ENCODE peak calls at places on chromosomes 2 and 18, in ten cellular contexts. One of them, this sample, is unnamed. For H3K4me1, the result is how much of the 10 kb centered on the place peaks cover.

GRCh38 chr2:32805104-32806095 is 141.4 kb upstream of the LTBP1 start:
- DNase-seq in A549: peak
- DNase-seq in SJSA1: no peak
- DNase-seq in spleen: no peak
- DNase-seq in transverse colon: no peak
- DNase-seq in GM23248: peak
- DNase-seq in mammary epithelial cell: peak
- DNase-seq in small intestine: peak
- DNase-seq in K562: no peak
- DNase-seq in astrocyte: peak
- DNase-seq in this sample: no peak

GRCh38 chr18:45441110-45441842 is 174.0 kb upstream of the SLC14A2 start:
- DNase-seq in A549: no peak
- DNase-seq in SJSA1: no peak
- DNase-seq in spleen: no peak
- DNase-seq in transverse colon: no peak
- DNase-seq in GM23248: peak
- DNase-seq in mammary epithelial cell: peak
- DNase-seq in small intestine: peak
- DNase-seq in K562: peak
- DNase-seq in astrocyte: no peak
- DNase-seq in this sample: no peak

GRCh38 chr2:134917219-134917957 is 1.2 kb upstream of the CCNT2 start:
- DNase-seq in A549: peak
- DNase-seq in SJSA1: no peak
- DNase-seq in spleen: peak
- DNase-seq in transverse colon: peak
- DNase-seq in GM23248: no peak
- DNase-seq in mammary epithelial cell: no peak
- DNase-seq in small intestine: no peak
- DNase-seq in K562: no peak
- DNase-seq in astrocyte: no peak
- DNase-seq in this sample: no peak

GRCh38 chr2:9252002-9252357 is 45.4 kb downstream of the ASAP2 start:
- DNase-seq in A549: peak
- DNase-seq in SJSA1: no peak
- DNase-seq in spleen: no peak
- DNase-seq in transverse colon: no peak
- DNase-seq in GM23248: no peak
- DNase-seq in mammary epithelial cell: no peak
- DNase-seq in small intestine: no peak
- DNase-seq in K562: no peak
- DNase-seq in astrocyte: no peak
- DNase-seq in this sample: no peak

GRCh38 chr2:237298323-237299118 is 115.4 kb downstream of the COL6A3 start:
- DNase-seq in A549: peak
- DNase-seq in SJSA1: no peak
- DNase-seq in spleen: no peak
- DNase-seq in transverse colon: no peak
- DNase-seq in GM23248: peak
- DNase-seq in mammary epithelial cell: peak
- DNase-seq in small intestine: peak
- DNase-seq in K562: no peak
- DNase-seq in astrocyte: peak
- DNase-seq in this sample: no peak

GRCh38 chr2:138359532-138359931 is 142.0 kb upstream of the SPOPL start:
- DNase-seq in A549: no peak
- DNase-seq in SJSA1: no peak
- DNase-seq in spleen: no peak
- DNase-seq in transverse colon: no peak
- DNase-seq in GM23248: no peak
- DNase-seq in mammary epithelial cell: no peak
- DNase-seq in small intestine: no peak
- DNase-seq in K562: no peak
- DNase-seq in astrocyte: no peak
- DNase-seq in this sample: no peak

GRCh38 chr2:37688771-37689468 is 17.5 kb upstream of the CDC42EP3 start:
- DNase-seq in A549: peak
- DNase-seq in SJSA1: peak
- DNase-seq in spleen: no peak
- DNase-seq in transverse colon: no peak
- DNase-seq in GM23248: no peak
- DNase-seq in mammary epithelial cell: peak
- DNase-seq in small intestine: no peak
- DNase-seq in K562: no peak
- DNase-seq in astrocyte: peak
- DNase-seq in this sample: peak

GRCh38 chr18:54023471-54023870 is 201.0 kb downstream of the MBD2 start:
- DNase-seq in A549: no peak
- DNase-seq in SJSA1: peak
- DNase-seq in spleen: no peak
- DNase-seq in transverse colon: no peak
- DNase-seq in GM23248: peak
- DNase-seq in mammary epithelial cell: peak
- DNase-seq in small intestine: peak
- DNase-seq in K562: no peak
- DNase-seq in astrocyte: peak
- DNase-seq in this sample: no peak

GRCh38 chr2:165646321-165646801 is 147.7 kb downstream of the GALNT3 start:
- DNase-seq in A549: no peak
- DNase-seq in SJSA1: no peak
- DNase-seq in spleen: no peak
- DNase-seq in transverse colon: no peak
- DNase-seq in GM23248: peak
- DNase-seq in mammary epithelial cell: no peak
- DNase-seq in small intestine: no peak
- DNase-seq in K562: no peak
- DNase-seq in astrocyte: no peak
- DNase-seq in this sample: no peak

GRCh38 chr2:529425-529824 is 147.8 kb downstream of the TMEM18 start:
- DNase-seq in A549: peak
- DNase-seq in SJSA1: no peak
- DNase-seq in spleen: no peak
- DNase-seq in transverse colon: no peak
- DNase-seq in GM23248: peak
- DNase-seq in mammary epithelial cell: no peak
- DNase-seq in small intestine: peak
- DNase-seq in K562: no peak
- DNase-seq in astrocyte: no peak
- DNase-seq in this sample: peak

GRCh38 chr2:204871246-204871953 is 326.1 kb downstream of the PARD3B start:
- DNase-seq in A549: peak
- DNase-seq in SJSA1: no peak
- DNase-seq in spleen: no peak
- DNase-seq in transverse colon: no peak
- DNase-seq in GM23248: peak
- DNase-seq in mammary epithelial cell: peak
- DNase-seq in small intestine: peak
- DNase-seq in K562: no peak
- DNase-seq in astrocyte: peak
- DNase-seq in this sample: peak

GRCh38 chr2:235960716-235961640 is 207.2 kb downstream of the GBX2 start:
- DNase-seq in A549: no peak
- DNase-seq in SJSA1: no peak
- DNase-seq in spleen: peak
- DNase-seq in transverse colon: no peak
- DNase-seq in GM23248: no peak
- DNase-seq in mammary epithelial cell: no peak
- DNase-seq in small intestine: no peak
- DNase-seq in K562: no peak
- DNase-seq in astrocyte: no peak
- DNase-seq in this sample: no peak

GRCh38 chr2:20223345-20224190 is 1.4 kb downstream of the SDC1 start:
- DNase-seq in A549: peak
- DNase-seq in SJSA1: peak
- DNase-seq in spleen: peak
- DNase-seq in transverse colon: no peak
- DNase-seq in GM23248: peak
- DNase-seq in mammary epithelial cell: no peak
- DNase-seq in small intestine: no peak
- DNase-seq in K562: peak
- DNase-seq in astrocyte: peak
- DNase-seq in this sample: no peak

GRCh38 chr2:186780701-186781316 is 68.2 kb downstream of the ZSWIM2 start:
- DNase-seq in A549: peak
- DNase-seq in SJSA1: no peak
- DNase-seq in spleen: no peak
- DNase-seq in transverse colon: no peak
- DNase-seq in GM23248: peak
- DNase-seq in mammary epithelial cell: peak
- DNase-seq in small intestine: no peak
- DNase-seq in K562: no peak
- DNase-seq in astrocyte: peak
- DNase-seq in this sample: no peak

GRCh38 chr2:119759451-119760236 is at the start of gene PTPN4:
- DNase-seq in A549: peak
- DNase-seq in SJSA1: peak
- DNase-seq in spleen: peak
- DNase-seq in transverse colon: peak
- DNase-seq in GM23248: peak
- DNase-seq in mammary epithelial cell: peak
- DNase-seq in small intestine: peak
- DNase-seq in K562: peak
- DNase-seq in astrocyte: peak
- DNase-seq in this sample: peak

GRCh38 chr18:7575465-7576026 is 8.4 kb downstream of the PTPRM start:
- DNase-seq in A549: peak
- DNase-seq in SJSA1: no peak
- DNase-seq in spleen: no peak
- DNase-seq in transverse colon: no peak
- DNase-seq in GM23248: peak
- DNase-seq in mammary epithelial cell: peak
- DNase-seq in small intestine: no peak
- DNase-seq in K562: no peak
- DNase-seq in astrocyte: peak
- DNase-seq in this sample: no peak

GRCh38 chr2:42958036-42958370 is 165.6 kb upstream of the HAAO start:
- DNase-seq in A549: no peak
- DNase-seq in SJSA1: no peak
- DNase-seq in spleen: no peak
- DNase-seq in transverse colon: no peak
- DNase-seq in GM23248: no peak
- DNase-seq in mammary epithelial cell: no peak
- DNase-seq in small intestine: no peak
- DNase-seq in K562: no peak
- DNase-seq in astrocyte: no peak
- DNase-seq in this sample: no peak

GRCh38 chr2:105761931-105762515 is 17.3 kb downstream of the NCK2 start:
- DNase-seq in A549: no peak
- DNase-seq in SJSA1: no peak
- DNase-seq in spleen: no peak
- DNase-seq in transverse colon: no peak
- DNase-seq in GM23248: no peak
- DNase-seq in mammary epithelial cell: no peak
- DNase-seq in small intestine: no peak
- DNase-seq in K562: no peak
- DNase-seq in astrocyte: peak
- DNase-seq in this sample: no peak

GRCh38 chr18:59509477-59510173 is 150.6 kb upstream of the LMAN1 start:
- DNase-seq in A549: no peak
- DNase-seq in SJSA1: no peak
- DNase-seq in spleen: no peak
- DNase-seq in transverse colon: peak
- DNase-seq in GM23248: no peak
- DNase-seq in mammary epithelial cell: no peak
- DNase-seq in small intestine: no peak
- DNase-seq in K562: no peak
- DNase-seq in astrocyte: no peak
- DNase-seq in this sample: no peak
- H3K4me1 ChIP-seq in A549: under half
- H3K4me1 ChIP-seq in SJSA1: under half
- H3K4me1 ChIP-seq in spleen: under half
- H3K4me1 ChIP-seq in transverse colon: under half
- H3K4me1 ChIP-seq in GM23248: under half
- H3K4me1 ChIP-seq in mammary epithelial cell: under half
- H3K4me1 ChIP-seq in small intestine: under half
- H3K4me1 ChIP-seq in K562: under half
- H3K4me1 ChIP-seq in astrocyte: under half
- H3K4me1 ChIP-seq in this sample: under half

DNA sequence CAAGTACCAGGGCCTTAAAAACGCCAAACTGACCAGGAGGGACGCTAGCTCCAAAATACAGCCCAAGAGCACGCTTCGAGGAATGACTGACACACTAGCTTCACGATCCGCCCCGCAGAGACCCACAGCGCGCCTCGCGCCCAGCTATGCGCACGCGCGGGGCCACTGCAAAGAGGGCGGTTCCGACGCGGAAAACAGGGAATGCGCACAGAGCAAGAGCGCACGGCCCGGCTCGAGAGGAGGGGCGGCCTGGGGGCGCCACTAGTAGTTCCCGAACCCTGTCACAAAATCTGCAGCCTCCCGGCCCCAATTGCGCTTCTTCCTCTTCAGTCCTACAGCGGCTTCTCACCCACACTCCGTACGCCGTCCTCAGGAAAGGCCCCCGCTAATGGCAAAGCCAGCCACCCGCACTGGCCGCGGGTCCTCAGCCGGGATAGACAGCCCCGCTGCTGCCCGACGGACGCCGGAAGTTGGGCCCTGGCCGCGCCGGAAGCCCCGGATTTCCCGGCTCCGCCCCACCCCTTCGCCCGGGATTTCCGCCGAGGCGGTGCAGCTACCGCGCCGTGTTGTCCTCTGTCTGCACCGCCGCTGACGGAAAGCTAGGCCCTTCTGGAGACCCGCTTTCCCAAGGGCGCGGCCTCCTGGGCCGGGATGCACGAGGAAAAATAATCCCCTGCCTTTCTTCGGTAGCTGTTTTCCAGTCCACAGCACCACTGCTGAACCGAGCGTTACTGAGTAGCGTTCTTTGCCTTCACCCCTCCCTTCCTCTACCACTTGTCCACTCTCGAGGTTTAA is at the start of gene HDHD2:
- DNase-seq in A549: peak
- DNase-seq in SJSA1: peak
- DNase-seq in spleen: peak
- DNase-seq in transverse colon: peak
- DNase-seq in GM23248: peak
- DNase-seq in mammary epithelial cell: peak
- DNase-seq in small intestine: peak
- DNase-seq in K562: peak
- DNase-seq in astrocyte: peak
- DNase-seq in this sample: peak
- H3K4me3 ChIP-seq in A549: peak
- H3K4me3 ChIP-seq in SJSA1: peak
- H3K4me3 ChIP-seq in spleen: peak
- H3K4me3 ChIP-seq in transverse colon: peak
- H3K4me3 ChIP-seq in GM23248: peak
- H3K4me3 ChIP-seq in mammary epithelial cell: peak
- H3K4me3 ChIP-seq in small intestine: peak
- H3K4me3 ChIP-seq in K562: peak
- H3K4me3 ChIP-seq in astrocyte: peak
- H3K4me3 ChIP-seq in this sample: peak

GRCh38 chr18:48943736-48944527 is 6.8 kb downstream of the SMAD7 start:
- DNase-seq in A549: no peak
- DNase-seq in SJSA1: no peak
- DNase-seq in spleen: no peak
- DNase-seq in transverse colon: peak
- DNase-seq in GM23248: peak
- DNase-seq in mammary epithelial cell: no peak
- DNase-seq in small intestine: no peak
- DNase-seq in K562: no peak
- DNase-seq in astrocyte: no peak
- DNase-seq in this sample: no peak
- H3K27ac ChIP-seq in A549: peak
- H3K27ac ChIP-seq in SJSA1: no peak
- H3K27ac ChIP-seq in spleen: peak
- H3K27ac ChIP-seq in transverse colon: peak
- H3K27ac ChIP-seq in GM23248: peak
- H3K27ac ChIP-seq in mammary epithelial cell: peak
- H3K27ac ChIP-seq in small intestine: peak
- H3K27ac ChIP-seq in K562: no peak
- H3K27ac ChIP-seq in astrocyte: peak
- H3K27ac ChIP-seq in this sample: peak

GRCh38 chr2:152874955-152875354 is 156.5 kb downstream of the ARL6IP6 start:
- DNase-seq in A549: peak
- DNase-seq in SJSA1: no peak
- DNase-seq in spleen: no peak
- DNase-seq in transverse colon: no peak
- DNase-seq in GM23248: peak
- DNase-seq in mammary epithelial cell: peak
- DNase-seq in small intestine: no peak
- DNase-seq in K562: no peak
- DNase-seq in astrocyte: peak
- DNase-seq in this sample: no peak
- H3K4me1 ChIP-seq in A549: under half
- H3K4me1 ChIP-seq in SJSA1: under half
- H3K4me1 ChIP-seq in spleen: under half
- H3K4me1 ChIP-seq in transverse colon: under half
- H3K4me1 ChIP-seq in GM23248: under half
- H3K4me1 ChIP-seq in mammary epithelial cell: under half
- H3K4me1 ChIP-seq in small intestine: under half
- H3K4me1 ChIP-seq in K562: under half
- H3K4me1 ChIP-seq in astrocyte: under half
- H3K4me1 ChIP-seq in this sample: under half